ENCODE peak calls at places on chromosomes 13 and 19, in seven cellular contexts. One of them, this sample, is unnamed.

GRCh38 chr13:64074989-64075474 is 2659.4 kb upstream of the PCDH20 start:
- DNase-seq in tibial artery: no peak
- DNase-seq in heart right ventricle: no peak
- DNase-seq in pancreas: no peak
- DNase-seq in small intestine: no peak
- DNase-seq in psoas muscle: no peak
- DNase-seq in stomach: peak
- DNase-seq in this sample: no peak

GRCh38 chr19:10533656-10534386 is 9.9 kb upstream of the ATG4D start:
- DNase-seq in tibial artery: no peak
- DNase-seq in heart right ventricle: no peak
- DNase-seq in pancreas: no peak
- DNase-seq in small intestine: no peak
- DNase-seq in psoas muscle: no peak
- DNase-seq in stomach: no peak
- DNase-seq in this sample: no peak

GRCh38 chr13:73136776-73137175 is 78.0 kb downstream of the KLF5 start:
- DNase-seq in tibial artery: no peak
- DNase-seq in heart right ventricle: no peak
- DNase-seq in pancreas: no peak
- DNase-seq in small intestine: peak
- DNase-seq in psoas muscle: no peak
- DNase-seq in stomach: no peak
- DNase-seq in this sample: no peak

GRCh38 chr13:103516009-103516795 is 450.0 kb upstream of the SLC10A2 start:
- DNase-seq in tibial artery: no peak
- DNase-seq in heart right ventricle: no peak
- DNase-seq in pancreas: no peak
- DNase-seq in small intestine: no peak
- DNase-seq in psoas muscle: no peak
- DNase-seq in stomach: no peak
- DNase-seq in this sample: no peak

GRCh38 chr19:11096210-11096841 is 7.1 kb downstream of the LDLR start:
- DNase-seq in tibial artery: peak
- DNase-seq in heart right ventricle: peak
- DNase-seq in pancreas: no peak
- DNase-seq in small intestine: peak
- DNase-seq in psoas muscle: peak
- DNase-seq in stomach: no peak
- DNase-seq in this sample: peak

GRCh38 chr19:15323496-15324235 is 8.7 kb downstream of the BRD4 start:
- DNase-seq in tibial artery: peak
- DNase-seq in heart right ventricle: peak
- DNase-seq in pancreas: peak
- DNase-seq in small intestine: peak
- DNase-seq in psoas muscle: peak
- DNase-seq in stomach: peak
- DNase-seq in this sample: peak

GRCh38 chr13:82933986-82934385 is 948.3 kb downstream of the SLITRK1 start:
- DNase-seq in tibial artery: no peak
- DNase-seq in heart right ventricle: no peak
- DNase-seq in pancreas: no peak
- DNase-seq in small intestine: no peak
- DNase-seq in psoas muscle: no peak
- DNase-seq in stomach: no peak
- DNase-seq in this sample: no peak

GRCh38 chr13:29474991-29475390 is 120.5 kb downstream of the SLC7A1 start:
- DNase-seq in tibial artery: no peak
- DNase-seq in heart right ventricle: no peak
- DNase-seq in pancreas: no peak
- DNase-seq in small intestine: no peak
- DNase-seq in psoas muscle: no peak
- DNase-seq in stomach: no peak
- DNase-seq in this sample: no peak

GRCh38 chr19:11198769-11199469 is 1.6 kb upstream of the KANK2 start:
- DNase-seq in tibial artery: peak
- DNase-seq in heart right ventricle: no peak
- DNase-seq in pancreas: no peak
- DNase-seq in small intestine: no peak
- DNase-seq in psoas muscle: peak
- DNase-seq in stomach: no peak
- DNase-seq in this sample: no peak

GRCh38 chr13:101390461-101390860 is 25.8 kb downstream of the NALCN start:
- DNase-seq in tibial artery: no peak
- DNase-seq in heart right ventricle: no peak
- DNase-seq in pancreas: no peak
- DNase-seq in small intestine: no peak
- DNase-seq in psoas muscle: no peak
- DNase-seq in stomach: no peak
- DNase-seq in this sample: no peak

GRCh38 chr13:99086869-99087129 is 108.9 kb upstream of the DOCK9 start:
- DNase-seq in tibial artery: no peak
- DNase-seq in heart right ventricle: no peak
- DNase-seq in pancreas: no peak
- DNase-seq in small intestine: peak
- DNase-seq in psoas muscle: peak
- DNase-seq in stomach: no peak
- DNase-seq in this sample: peak

GRCh38 chr13:76764429-76764828 is 121.8 kb downstream of the KCTD12 start:
- DNase-seq in tibial artery: peak
- DNase-seq in heart right ventricle: peak
- DNase-seq in pancreas: no peak
- DNase-seq in small intestine: no peak
- DNase-seq in psoas muscle: peak
- DNase-seq in stomach: no peak
- DNase-seq in this sample: peak

GRCh38 chr19:39398297-39398864 is 7.2 kb downstream of the MED29 start:
- DNase-seq in tibial artery: peak
- DNase-seq in heart right ventricle: peak
- DNase-seq in pancreas: peak
- DNase-seq in small intestine: peak
- DNase-seq in psoas muscle: peak
- DNase-seq in stomach: peak
- DNase-seq in this sample: peak

GRCh38 chr19:39342647-39343305 is 555 bp downstream of the SAMD4B start:
- DNase-seq in tibial artery: no peak
- DNase-seq in heart right ventricle: peak
- DNase-seq in pancreas: no peak
- DNase-seq in small intestine: no peak
- DNase-seq in psoas muscle: peak
- DNase-seq in stomach: no peak
- DNase-seq in this sample: peak

GRCh38 chr13:89457977-89458376 is 1786.8 kb downstream of the SLITRK5 start:
- DNase-seq in tibial artery: no peak
- DNase-seq in heart right ventricle: no peak
- DNase-seq in pancreas: no peak
- DNase-seq in small intestine: no peak
- DNase-seq in psoas muscle: no peak
- DNase-seq in stomach: no peak
- DNase-seq in this sample: no peak

GRCh38 chr13:112690242-112690943 is 555 bp downstream of the ATP11A start:
- DNase-seq in tibial artery: no peak
- DNase-seq in heart right ventricle: peak
- DNase-seq in pancreas: peak
- DNase-seq in small intestine: peak
- DNase-seq in psoas muscle: peak
- DNase-seq in stomach: peak
- DNase-seq in this sample: peak

GRCh38 chr13:100721885-100722512 is 47.4 kb upstream of the TMTC4 start:
- DNase-seq in tibial artery: peak
- DNase-seq in heart right ventricle: no peak
- DNase-seq in pancreas: peak
- DNase-seq in small intestine: peak
- DNase-seq in psoas muscle: no peak
- DNase-seq in stomach: peak
- DNase-seq in this sample: peak

GRCh38 chr19:6699935-6700334 is 20.5 kb downstream of the C3 start:
- DNase-seq in tibial artery: no peak
- DNase-seq in heart right ventricle: no peak
- DNase-seq in pancreas: no peak
- DNase-seq in small intestine: no peak
- DNase-seq in psoas muscle: no peak
- DNase-seq in stomach: no peak
- DNase-seq in this sample: no peak

GRCh38 chr13:35475131-35475959 is 1.1 kb downstream of the MAB21L1 start:
- DNase-seq in tibial artery: peak
- DNase-seq in heart right ventricle: peak
- DNase-seq in pancreas: no peak
- DNase-seq in small intestine: peak
- DNase-seq in psoas muscle: peak
- DNase-seq in stomach: peak
- DNase-seq in this sample: peak
- H3K4me3 ChIP-seq in tibial artery: peak
- H3K4me3 ChIP-seq in heart right ventricle: peak
- H3K4me3 ChIP-seq in pancreas: peak
- H3K4me3 ChIP-seq in small intestine: peak
- H3K4me3 ChIP-seq in psoas muscle: peak
- H3K4me3 ChIP-seq in stomach: peak
- H3K4me3 ChIP-seq in this sample: peak

DNA sequence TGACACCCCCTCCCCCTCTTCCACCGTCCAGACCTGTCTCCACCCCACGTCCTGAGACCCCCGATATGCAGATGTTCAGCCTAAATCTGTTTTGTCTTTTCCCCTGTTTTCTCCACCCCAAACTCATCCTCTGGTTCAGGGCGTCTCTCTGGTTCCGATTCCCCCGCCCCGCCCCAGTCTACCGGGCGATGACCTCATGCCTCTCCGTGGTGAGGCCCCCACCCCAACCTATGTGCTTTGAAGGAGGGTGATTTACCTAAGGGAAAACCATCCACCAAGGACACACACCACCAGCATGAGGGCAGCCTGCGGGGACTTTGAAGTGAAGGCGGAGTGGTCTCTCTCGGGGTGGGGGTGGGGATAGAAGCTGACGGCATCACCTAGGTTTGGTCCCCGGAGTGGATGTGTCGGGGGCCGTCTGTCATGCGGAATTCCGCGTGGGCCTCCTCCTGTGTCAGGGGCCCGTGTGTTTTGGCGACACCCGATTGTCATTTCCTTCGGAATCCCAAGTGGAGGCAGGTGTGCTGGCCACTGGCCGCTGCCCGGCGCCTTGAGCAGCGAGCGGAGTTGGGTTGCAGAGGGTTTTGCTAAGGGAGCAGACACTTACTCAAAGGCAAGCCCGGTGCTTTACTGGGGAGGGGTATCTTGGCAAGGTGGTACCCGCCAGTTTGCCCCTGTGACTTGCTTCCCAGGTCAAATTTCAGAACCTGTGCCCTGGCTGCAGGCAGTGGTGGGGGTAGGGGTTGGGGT is 1.4 kb downstream of the FZR1 start:
- DNase-seq in tibial artery: no peak
- DNase-seq in heart right ventricle: no peak
- DNase-seq in pancreas: no peak
- DNase-seq in small intestine: peak
- DNase-seq in psoas muscle: no peak
- DNase-seq in stomach: peak
- DNase-seq in this sample: peak
- H3K4me3 ChIP-seq in tibial artery: peak
- H3K4me3 ChIP-seq in heart right ventricle: peak
- H3K4me3 ChIP-seq in pancreas: peak
- H3K4me3 ChIP-seq in small intestine: peak
- H3K4me3 ChIP-seq in psoas muscle: peak
- H3K4me3 ChIP-seq in stomach: peak
- H3K4me3 ChIP-seq in this sample: peak

GRCh38 chr13:86909318-86909717 is 761.9 kb upstream of the SLITRK5 start:
- DNase-seq in tibial artery: no peak
- DNase-seq in heart right ventricle: no peak
- DNase-seq in pancreas: no peak
- DNase-seq in small intestine: peak
- DNase-seq in psoas muscle: no peak
- DNase-seq in stomach: no peak
- DNase-seq in this sample: peak

GRCh38 chr13:86906458-86906857 is 764.7 kb upstream of the SLITRK5 start:
- DNase-seq in tibial artery: no peak
- DNase-seq in heart right ventricle: no peak
- DNase-seq in pancreas: no peak
- DNase-seq in small intestine: no peak
- DNase-seq in psoas muscle: no peak
- DNase-seq in stomach: no peak
- DNase-seq in this sample: no peak

GRCh38 chr13:86907116-86907515 is 764.1 kb upstream of the SLITRK5 start:
- DNase-seq in tibial artery: no peak
- DNase-seq in heart right ventricle: no peak
- DNase-seq in pancreas: no peak
- DNase-seq in small intestine: no peak
- DNase-seq in psoas muscle: no peak
- DNase-seq in stomach: no peak
- DNase-seq in this sample: no peak
- H3K4me3 ChIP-seq in tibial artery: no peak
- H3K4me3 ChIP-seq in heart right ventricle: no peak
- H3K4me3 ChIP-seq in pancreas: no peak
- H3K4me3 ChIP-seq in small intestine: no peak
- H3K4me3 ChIP-seq in psoas muscle: no peak
- H3K4me3 ChIP-seq in stomach: no peak
- H3K4me3 ChIP-seq in this sample: no peak

GRCh38 chr19:34222386-34222785 is 32.0 kb upstream of the GARRE1 start:
- DNase-seq in tibial artery: no peak
- DNase-seq in heart right ventricle: no peak
- DNase-seq in pancreas: no peak
- DNase-seq in small intestine: no peak
- DNase-seq in psoas muscle: no peak
- DNase-seq in stomach: no peak
- DNase-seq in this sample: no peak

GRCh38 chr19:34226036-34226435 is 28.3 kb upstream of the GARRE1 start:
- DNase-seq in tibial artery: no peak
- DNase-seq in heart right ventricle: no peak
- DNase-seq in pancreas: no peak
- DNase-seq in small intestine: no peak
- DNase-seq in psoas muscle: no peak
- DNase-seq in stomach: no peak
- DNase-seq in this sample: no peak

GRCh38 chr19:34228347-34228746 is 26.0 kb upstream of the GARRE1 start:
- DNase-seq in tibial artery: no peak
- DNase-seq in heart right ventricle: no peak
- DNase-seq in pancreas: no peak
- DNase-seq in small intestine: no peak
- DNase-seq in psoas muscle: no peak
- DNase-seq in stomach: no peak
- DNase-seq in this sample: no peak

GRCh38 chr19:34225659-34226015 is 28.7 kb upstream of the GARRE1 start:
- DNase-seq in tibial artery: no peak
- DNase-seq in heart right ventricle: no peak
- DNase-seq in pancreas: no peak
- DNase-seq in small intestine: no peak
- DNase-seq in psoas muscle: no peak
- DNase-seq in stomach: no peak
- DNase-seq in this sample: no peak

DNA sequence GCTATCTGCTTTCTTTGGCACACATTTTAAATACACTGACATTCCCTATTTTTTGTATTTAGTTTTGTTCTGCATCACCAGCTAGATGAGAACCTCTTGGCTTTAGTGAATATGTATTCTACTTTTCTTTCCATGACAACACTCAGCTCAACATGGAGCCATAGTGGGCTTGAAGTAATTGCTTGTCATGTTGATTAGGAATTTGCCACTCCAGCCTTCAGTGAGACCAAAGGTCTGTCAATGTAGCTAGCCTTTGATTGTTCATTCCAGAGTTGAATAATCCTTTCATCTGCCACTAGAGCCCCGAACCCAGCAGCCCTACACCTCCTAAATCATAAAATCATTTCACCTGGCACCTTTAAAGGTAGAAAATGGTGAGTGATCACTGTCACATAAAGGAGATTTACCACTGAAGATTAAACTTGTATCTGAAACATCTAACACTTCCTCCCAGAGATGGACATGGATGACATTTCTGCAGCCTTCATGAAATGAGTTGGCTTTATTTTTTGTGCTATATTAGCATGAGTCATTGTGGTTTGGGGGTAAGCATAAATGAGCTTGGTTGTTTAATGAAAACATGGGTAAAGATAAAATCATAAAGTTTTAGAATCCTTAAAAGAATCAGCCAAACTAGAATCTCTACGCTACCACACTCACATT is 29.2 kb upstream of the GARRE1 start:
- DNase-seq in tibial artery: no peak
- DNase-seq in heart right ventricle: no peak
- DNase-seq in pancreas: no peak
- DNase-seq in small intestine: no peak
- DNase-seq in psoas muscle: no peak
- DNase-seq in stomach: no peak
- DNase-seq in this sample: no peak
- H3K4me3 ChIP-seq in tibial artery: no peak
- H3K4me3 ChIP-seq in heart right ventricle: no peak
- H3K4me3 ChIP-seq in pancreas: no peak
- H3K4me3 ChIP-seq in small intestine: no peak
- H3K4me3 ChIP-seq in psoas muscle: no peak
- H3K4me3 ChIP-seq in stomach: no peak
- H3K4me3 ChIP-seq in this sample: no peak